ENCODE peak calls at places on chromosomes 11 and 22, in nine cellular contexts. I, Y, B, G, X, Z, C, J and Q are unnamed samples. For H3K27me3 and H3K4me1, the result is how much of the 10 kb centered on the place peaks cover.

GRCh38 chr11:33520103-33520502 is 180.5 kb downstream of the C11orf91 start:
- DNase-seq in I (no peak), Y (no peak), B (no peak), G (no peak), X (no peak), Z (no peak), C (no peak), J (no peak), Q (no peak)

GRCh38 chr11:119832536-119832935 is 103.5 kb upstream of the NECTIN1 start:
- DNase-seq in I (no peak), Y (peak), B (peak), G (no peak), X (peak), Z (no peak), C (no peak), J (no peak), Q (no peak)

GRCh38 chr22:25712661-25713400 is 29.2 kb upstream of the MYO18B start:
- DNase-seq in I (no peak), Y (no peak), B (no peak), G (no peak), X (no peak), Z (no peak), C (no peak), J (no peak), Q (no peak)

GRCh38 chr11:8229299-8230177 is 34.1 kb downstream of the LMO1 start:
- DNase-seq in I (peak), Y (no peak), B (no peak), G (no peak), X (no peak), Z (no peak), C (peak), J (no peak), Q (peak)

GRCh38 chr22:39738746-39739145 is 154.8 kb downstream of the ENTHD1 start:
- DNase-seq in I (no peak), Y (no peak), B (no peak), G (no peak), X (peak), Z (no peak), C (no peak), J (no peak), Q (peak)

GRCh38 chr11:34613015-34613414 is 7.9 kb upstream of the EHF start:
- DNase-seq in I (no peak), Y (no peak), B (no peak), G (no peak), X (no peak), Z (no peak), C (no peak), J (no peak), Q (no peak)

GRCh38 chr11:1153105-1153950 is 4.4 kb upstream of the MUC5AC start:
- DNase-seq in I (no peak), Y (no peak), B (no peak), G (no peak), X (no peak), Z (peak), C (peak), J (no peak), Q (no peak)

GRCh38 chr22:17569971-17570511 is 6.7 kb downstream of the SLC25A18 start:
- DNase-seq in I (no peak), Y (peak), B (no peak), G (no peak), X (peak), Z (peak), C (no peak), J (peak), Q (no peak)

GRCh38 chr22:46038516-46039430 is 61.8 kb upstream of the WNT7B start:
- DNase-seq in I (peak), Y (no peak), B (no peak), G (no peak), X (no peak), Z (peak), C (peak), J (peak), Q (no peak)

GRCh38 chr11:67629386-67630229 is at the start of gene NUDT8:
- DNase-seq in I (peak), Y (peak), B (peak), G (peak), X (peak), Z (peak), C (peak), J (peak), Q (peak)

GRCh38 chr22:32255217-32255616 is at the start of gene SLC5A4:
- DNase-seq in I (no peak), Y (no peak), B (no peak), G (no peak), X (no peak), Z (no peak), C (no peak), J (no peak), Q (no peak)

GRCh38 chr11:123654566-123655081 is at the start of gene SCN3B:
- DNase-seq in I (peak), Y (peak), B (peak), G (peak), X (peak), Z (peak), C (peak), J (peak), Q (peak)

GRCh38 chr11:45959851-45960250 is 37.4 kb downstream of the LARGE2 start:
- DNase-seq in I (no peak), Y (no peak), B (no peak), G (no peak), X (no peak), Z (no peak), C (no peak), J (no peak), Q (no peak)

GRCh38 chr22:29224121-29224858 is 18.6 kb downstream of the EMID1 start:
- DNase-seq in I (no peak), Y (no peak), B (no peak), G (no peak), X (no peak), Z (no peak), C (no peak), J (no peak), Q (no peak)

GRCh38 chr11:12206529-12206928 is 96.1 kb downstream of the MICAL2 start:
- DNase-seq in I (no peak), Y (no peak), B (no peak), G (no peak), X (peak), Z (no peak), C (no peak), J (no peak), Q (no peak)

GRCh38 chr11:116837231-116838091 is at the start of gene APOA1:
- DNase-seq in I (peak), Y (peak), B (peak), G (no peak), X (no peak), Z (peak), C (no peak), J (no peak), Q (no peak)

GRCh38 chr11:64878223-64878493 is 263 bp downstream of the EHD1 start:
- DNase-seq in I (no peak), Y (no peak), B (no peak), G (no peak), X (no peak), Z (no peak), C (peak), J (no peak), Q (no peak)

GRCh38 chr11:46361283-46362145 is 14.3 kb downstream of the DGKZ start:
- DNase-seq in I (peak), Y (peak), B (no peak), G (peak), X (peak), Z (no peak), C (peak), J (peak), Q (no peak)

GRCh38 chr11:64996710-64997380 is at the start of gene BATF2:
- DNase-seq in I (peak), Y (peak), B (peak), G (peak), X (peak), Z (peak), C (peak), J (peak), Q (no peak)

GRCh38 chr11:76161261-76161961 is 44.9 kb downstream of the WNT11 start:
- DNase-seq in I (peak), Y (peak), B (peak), G (no peak), X (no peak), Z (no peak), C (no peak), J (no peak), Q (no peak)

GRCh38 chr22:44130076-44130711 is 50.5 kb upstream of the PARVG start:
- DNase-seq in I (no peak), Y (no peak), B (no peak), G (no peak), X (peak), Z (no peak), C (peak), J (no peak), Q (peak)

GRCh38 chr22:49005557-49005956 is 822.1 kb downstream of the BRD1 start:
- DNase-seq in I (no peak), Y (no peak), B (no peak), G (no peak), X (no peak), Z (no peak), C (no peak), J (no peak), Q (no peak)

GRCh38 chr11:83156996-83157754 is at the start of gene PCF11:
- DNase-seq in I (no peak), Y (no peak), B (no peak), G (no peak), X (no peak), Z (no peak), C (peak), J (no peak), Q (no peak)

GRCh38 chr22:42500836-42501179 is 18.8 kb downstream of the RRP7A start:
- DNase-seq in I (no peak), Y (no peak), B (no peak), G (no peak), X (no peak), Z (no peak), C (no peak), J (no peak), Q (no peak)

GRCh38 chr11:114161486-114162250 is 102.2 kb downstream of the ZBTB16 start:
- DNase-seq in I (no peak), Y (no peak), B (no peak), G (no peak), X (no peak), Z (no peak), C (no peak), J (peak), Q (no peak)

GRCh38 chr11:114164546-114164945 is 105.0 kb downstream of the ZBTB16 start:
- DNase-seq in I (no peak), Y (no peak), B (no peak), G (no peak), X (no peak), Z (no peak), C (no peak), J (no peak), Q (no peak)

GRCh38 chr11:114162719-114163123 is 103.2 kb downstream of the ZBTB16 start:
- DNase-seq in I (peak), Y (peak), B (no peak), G (peak), X (peak), Z (no peak), C (no peak), J (peak), Q (peak)

GRCh38 chr11:114163830-114164401 is 104.4 kb downstream of the ZBTB16 start:
- DNase-seq in I (no peak), Y (no peak), B (no peak), G (no peak), X (no peak), Z (no peak), C (no peak), J (peak), Q (peak)

DNA sequence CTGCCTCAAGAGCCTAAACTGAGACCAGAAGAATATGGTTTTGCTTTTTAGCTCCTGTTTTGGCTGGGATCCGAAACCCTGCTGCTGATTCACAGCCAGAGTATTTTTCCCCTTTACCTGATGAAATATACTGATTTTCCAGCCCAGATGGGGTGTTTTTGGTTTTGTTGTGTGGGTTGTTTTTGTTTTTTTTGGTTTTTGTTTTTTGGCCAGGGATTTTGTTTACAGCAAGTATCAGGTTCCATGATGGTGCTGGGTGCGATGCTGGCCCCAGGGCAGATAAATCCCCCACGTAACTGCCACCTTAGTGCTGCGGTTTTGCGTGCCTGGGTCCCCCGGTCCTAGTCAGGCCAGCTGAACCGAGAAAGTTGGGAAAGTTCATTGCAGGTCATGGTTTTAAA is 103.7 kb downstream of the ZBTB16 start:
- DNase-seq in I (no peak), Y (no peak), B (no peak), G (no peak), X (peak), Z (no peak), C (no peak), J (peak), Q (peak)
- H3K27me3 ChIP-seq in I (under half), Y (under half), B (under half), G (under half), X (under half), Z (under half), C (under half), J (under half), Q (under half)

GRCh38 chr11:66068923-66069714 is 953 bp upstream of the PACS1 start:
- DNase-seq in I (peak), Y (peak), B (no peak), G (no peak), X (peak), Z (peak), C (no peak), J (peak), Q (peak)
- TF ChIP-seq CTCF in I (no peak), Y (peak), B (peak), G (no peak), X (peak), Z (peak), C (no peak), J (no peak), Q (peak)

GRCh38 chr11:96204366-96204659 is 138.7 kb downstream of the MAML2 start:
- DNase-seq in I (no peak), Y (no peak), B (no peak), G (no peak), X (no peak), Z (peak), C (no peak), J (no peak), Q (no peak)
- H3K4me1 ChIP-seq in I (under half), Y (under half), B (under half), G (under half), X (under half), Z (under half), C (under half), J (under half), Q (under half)

DNA sequence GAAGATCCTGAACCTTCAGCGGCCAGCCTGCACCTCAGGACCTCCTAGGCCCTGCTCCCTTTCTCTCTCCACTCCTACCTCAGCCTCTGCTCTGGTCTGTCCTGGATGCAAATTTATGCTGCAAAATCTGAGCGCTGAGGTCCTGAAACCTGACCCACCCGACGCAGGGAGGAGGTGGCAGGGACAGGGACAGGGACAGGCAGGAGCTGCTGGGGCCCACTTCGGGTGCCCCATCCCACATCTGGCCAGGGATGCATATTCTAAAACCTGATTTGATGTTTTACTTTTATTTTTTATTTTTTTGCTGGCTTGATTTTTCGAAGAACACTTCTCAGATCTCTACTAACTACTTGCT is 571 bp upstream of the PVALB start:
- DNase-seq in I (no peak), Y (no peak), B (peak), G (no peak), X (no peak), Z (peak), C (no peak), J (no peak), Q (no peak)
- H3K27me3 ChIP-seq in I (under half), Y (half or more), B (half or more), G (under half), X (half or more), Z (half or more), C (under half), J (under half), Q (half or more)